ENCODE peak calls at places on chromosomes 11 and 22, in seven cellular contexts. One of them, this sample, is unnamed.

GRCh38 chr11:64598106-64598796 is 7.2 kb downstream of the SLC22A12 start:
- DNase-seq in COR-L47: no peak
- DNase-seq in stimulated activated CD8-positive, alpha-beta memory T cell treated with anti-CD3 and anti-CD28 coated beads, Interleukin-2, amount 100 ng/mL, for 48 hours: no peak
- DNase-seq in stimulated activated effector memory CD8-positive, alpha-beta T cell treated with anti-CD3 and anti-CD28 coated beads, Interleukin-12 subunit alpha, Interleukin-12 subunit beta, amount 100 ng/mL, for 72 hours: no peak
- DNase-seq in NCI-H345: no peak
- DNase-seq in GM23248: no peak
- DNase-seq in A549: no peak
- DNase-seq in this sample: no peak

GRCh38 chr11:102287963-102288744 is 29.1 kb upstream of the BIRC3 start:
- DNase-seq in COR-L47: peak; percentile 79
- DNase-seq in stimulated activated CD8-positive, alpha-beta memory T cell treated with anti-CD3 and anti-CD28 coated beads, Interleukin-2, amount 100 ng/mL, for 48 hours: no peak
- DNase-seq in stimulated activated effector memory CD8-positive, alpha-beta T cell treated with anti-CD3 and anti-CD28 coated beads, Interleukin-12 subunit alpha, Interleukin-12 subunit beta, amount 100 ng/mL, for 72 hours: peak; percentile 58
- DNase-seq in NCI-H345: peak; percentile 84
- DNase-seq in GM23248: peak; percentile 88
- DNase-seq in A549: peak; percentile 66
- DNase-seq in this sample: peak; percentile 93

GRCh38 chr11:112248216-112248615 is 12.4 kb downstream of the PLET1 start:
- DNase-seq in COR-L47: no peak
- DNase-seq in stimulated activated CD8-positive, alpha-beta memory T cell treated with anti-CD3 and anti-CD28 coated beads, Interleukin-2, amount 100 ng/mL, for 48 hours: no peak
- DNase-seq in stimulated activated effector memory CD8-positive, alpha-beta T cell treated with anti-CD3 and anti-CD28 coated beads, Interleukin-12 subunit alpha, Interleukin-12 subunit beta, amount 100 ng/mL, for 72 hours: no peak
- DNase-seq in NCI-H345: no peak
- DNase-seq in GM23248: peak; percentile 45
- DNase-seq in A549: no peak
- DNase-seq in this sample: no peak

GRCh38 chr11:69132301-69132670 is 23.4 kb upstream of the SMIM38 start:
- DNase-seq in COR-L47: no peak
- DNase-seq in stimulated activated CD8-positive, alpha-beta memory T cell treated with anti-CD3 and anti-CD28 coated beads, Interleukin-2, amount 100 ng/mL, for 48 hours: no peak
- DNase-seq in stimulated activated effector memory CD8-positive, alpha-beta T cell treated with anti-CD3 and anti-CD28 coated beads, Interleukin-12 subunit alpha, Interleukin-12 subunit beta, amount 100 ng/mL, for 72 hours: no peak
- DNase-seq in NCI-H345: no peak
- DNase-seq in GM23248: no peak
- DNase-seq in A549: no peak
- DNase-seq in this sample: no peak

GRCh38 chr11:58024601-58025091 is 965 bp downstream of the OR9Q1 start:
- DNase-seq in COR-L47: no peak
- DNase-seq in stimulated activated CD8-positive, alpha-beta memory T cell treated with anti-CD3 and anti-CD28 coated beads, Interleukin-2, amount 100 ng/mL, for 48 hours: no peak
- DNase-seq in stimulated activated effector memory CD8-positive, alpha-beta T cell treated with anti-CD3 and anti-CD28 coated beads, Interleukin-12 subunit alpha, Interleukin-12 subunit beta, amount 100 ng/mL, for 72 hours: no peak
- DNase-seq in NCI-H345: no peak
- DNase-seq in GM23248: peak; percentile 83
- DNase-seq in A549: no peak
- DNase-seq in this sample: no peak

GRCh38 chr11:72684236-72684912 is 10.2 kb upstream of the PDE2A start:
- DNase-seq in COR-L47: no peak
- DNase-seq in stimulated activated CD8-positive, alpha-beta memory T cell treated with anti-CD3 and anti-CD28 coated beads, Interleukin-2, amount 100 ng/mL, for 48 hours: peak; percentile 41
- DNase-seq in stimulated activated effector memory CD8-positive, alpha-beta T cell treated with anti-CD3 and anti-CD28 coated beads, Interleukin-12 subunit alpha, Interleukin-12 subunit beta, amount 100 ng/mL, for 72 hours: peak; percentile 78
- DNase-seq in NCI-H345: no peak
- DNase-seq in GM23248: peak; percentile 89
- DNase-seq in A549: peak; percentile 97
- DNase-seq in this sample: peak; percentile 86

GRCh38 chr11:118635642-118636041 is 28.2 kb downstream of the PHLDB1 start:
- DNase-seq in COR-L47: no peak
- DNase-seq in stimulated activated CD8-positive, alpha-beta memory T cell treated with anti-CD3 and anti-CD28 coated beads, Interleukin-2, amount 100 ng/mL, for 48 hours: no peak
- DNase-seq in stimulated activated effector memory CD8-positive, alpha-beta T cell treated with anti-CD3 and anti-CD28 coated beads, Interleukin-12 subunit alpha, Interleukin-12 subunit beta, amount 100 ng/mL, for 72 hours: no peak
- DNase-seq in NCI-H345: no peak
- DNase-seq in GM23248: no peak
- DNase-seq in A549: no peak
- DNase-seq in this sample: no peak

GRCh38 chr11:2780850-2781412 is 81.1 kb upstream of the KCNQ1OT1 start:
- DNase-seq in COR-L47: no peak
- DNase-seq in stimulated activated CD8-positive, alpha-beta memory T cell treated with anti-CD3 and anti-CD28 coated beads, Interleukin-2, amount 100 ng/mL, for 48 hours: no peak
- DNase-seq in stimulated activated effector memory CD8-positive, alpha-beta T cell treated with anti-CD3 and anti-CD28 coated beads, Interleukin-12 subunit alpha, Interleukin-12 subunit beta, amount 100 ng/mL, for 72 hours: no peak
- DNase-seq in NCI-H345: no peak
- DNase-seq in GM23248: no peak
- DNase-seq in A549: no peak
- DNase-seq in this sample: no peak

GRCh38 chr11:130379276-130379675 is 49.1 kb downstream of the ADAMTS8 start:
- DNase-seq in COR-L47: no peak
- DNase-seq in stimulated activated CD8-positive, alpha-beta memory T cell treated with anti-CD3 and anti-CD28 coated beads, Interleukin-2, amount 100 ng/mL, for 48 hours: no peak
- DNase-seq in stimulated activated effector memory CD8-positive, alpha-beta T cell treated with anti-CD3 and anti-CD28 coated beads, Interleukin-12 subunit alpha, Interleukin-12 subunit beta, amount 100 ng/mL, for 72 hours: no peak
- DNase-seq in NCI-H345: no peak
- DNase-seq in GM23248: no peak
- DNase-seq in A549: no peak
- DNase-seq in this sample: no peak

GRCh38 chr22:19942071-19942885 is 660 bp upstream of the TXNRD2 start:
- DNase-seq in COR-L47: no peak
- DNase-seq in stimulated activated CD8-positive, alpha-beta memory T cell treated with anti-CD3 and anti-CD28 coated beads, Interleukin-2, amount 100 ng/mL, for 48 hours: no peak
- DNase-seq in stimulated activated effector memory CD8-positive, alpha-beta T cell treated with anti-CD3 and anti-CD28 coated beads, Interleukin-12 subunit alpha, Interleukin-12 subunit beta, amount 100 ng/mL, for 72 hours: peak; percentile 63
- DNase-seq in NCI-H345: no peak
- DNase-seq in GM23248: peak; percentile 82
- DNase-seq in A549: peak; percentile 18
- DNase-seq in this sample: peak; percentile 86

GRCh38 chr11:921921-922678 is 3.6 kb upstream of the AP2A2 start:
- DNase-seq in COR-L47: peak; percentile 60
- DNase-seq in stimulated activated CD8-positive, alpha-beta memory T cell treated with anti-CD3 and anti-CD28 coated beads, Interleukin-2, amount 100 ng/mL, for 48 hours: no peak
- DNase-seq in stimulated activated effector memory CD8-positive, alpha-beta T cell treated with anti-CD3 and anti-CD28 coated beads, Interleukin-12 subunit alpha, Interleukin-12 subunit beta, amount 100 ng/mL, for 72 hours: no peak
- DNase-seq in NCI-H345: peak; percentile 60
- DNase-seq in GM23248: no peak
- DNase-seq in A549: no peak
- DNase-seq in this sample: no peak

GRCh38 chr22:41563051-41563711 is 2.4 kb downstream of the CSDC2 start:
- DNase-seq in COR-L47: no peak
- DNase-seq in stimulated activated CD8-positive, alpha-beta memory T cell treated with anti-CD3 and anti-CD28 coated beads, Interleukin-2, amount 100 ng/mL, for 48 hours: no peak
- DNase-seq in stimulated activated effector memory CD8-positive, alpha-beta T cell treated with anti-CD3 and anti-CD28 coated beads, Interleukin-12 subunit alpha, Interleukin-12 subunit beta, amount 100 ng/mL, for 72 hours: no peak
- DNase-seq in NCI-H345: no peak
- DNase-seq in GM23248: peak; percentile 85
- DNase-seq in A549: peak; percentile 44
- DNase-seq in this sample: no peak

This sample was measured in Karpas-422.